ENCODE peak calls at places on chromosomes 3 and 15, in five cellular contexts. F is WTC11, N is fibroblast of the aortic adventitia, O is neural progenitor cell, S is mucosa of descending colon. J is an unnamed sample.

GRCh38 chr3:136602818-136603217 is 149.4 kb downstream of the STAG1 start:
- DNase-seq in F (no peak), O (no peak), N (no peak), S (no peak), J (no peak)

GRCh38 chr15:79031201-79031600 is 59.4 kb downstream of the RASGRF1 start:
- DNase-seq in O (no peak), S (no peak), N (no peak), F (no peak), J (no peak)

GRCh38 chr3:153911111-153911510 is 210.1 kb upstream of the ARHGEF26 start:
- DNase-seq in O (no peak), F (no peak), N (no peak), S (no peak), J (no peak)

GRCh38 chr15:43025150-43025549 is 80.7 kb downstream of the UBR1 start:
- DNase-seq in O (no peak), F (no peak), N (no peak), S (no peak), J (no peak)

GRCh38 chr15:87639305-87640011 is 617.1 kb downstream of the NTRK3 start:
- DNase-seq in N (no peak), S (no peak), O (no peak), F (no peak), J (no peak)

GRCh38 chr15:74222705-74223104 is 13.4 kb upstream of the CCDC33 start:
- DNase-seq in S (no peak), F (no peak), O (peak), N (no peak), J (no peak)

GRCh38 chr3:23702198-23702597 is 103.6 kb upstream of the UBE2E1 start:
- DNase-seq in F (no peak), S (no peak), O (no peak), N (no peak), J (no peak)

GRCh38 chr3:132445812-132446211 is 28.5 kb downstream of the DNAJC13 start:
- DNase-seq in F (no peak), N (peak), S (no peak), O (no peak), J (no peak)

GRCh38 chr3:105444725-105445124 is 78.0 kb downstream of the ALCAM start:
- DNase-seq in N (peak), S (no peak), F (no peak), O (no peak), J (no peak)

GRCh38 chr3:59998040-59998439 is 948.2 kb upstream of the CFAP20DC start:
- DNase-seq in S (no peak), F (peak), N (no peak), O (no peak), J (no peak)

GRCh38 chr3:178289544-178290160 is 246.6 kb upstream of the KCNMB2 start:
- DNase-seq in F (no peak), O (no peak), N (peak), S (no peak), J (no peak)

GRCh38 chr3:118948146-118948545 is 86.5 kb downstream of the IGSF11 start:
- DNase-seq in N (no peak), O (no peak), S (no peak), F (no peak), J (no peak)

GRCh38 chr15:63052961-63053698 is 10.6 kb downstream of the TPM1 start:
- DNase-seq in F (no peak), N (peak), S (no peak), O (peak), J (no peak)

GRCh38 chr3:132360717-132361116 is 43.5 kb downstream of the ACP3 start:
- DNase-seq in S (no peak), N (no peak), O (no peak), F (no peak), J (no peak)

GRCh38 chr15:69675727-69676126 is 223.1 kb downstream of the RPLP1 start:
- DNase-seq in O (no peak), S (no peak), N (no peak), F (no peak), J (no peak)

GRCh38 chr3:164806188-164806587 is 272.1 kb downstream of the SI start:
- DNase-seq in N (no peak), S (no peak), O (no peak), F (no peak), J (no peak)

GRCh38 chr3:72036899-72037298 is 252.0 kb upstream of the PROK2 start:
- DNase-seq in O (no peak), F (no peak), S (no peak), N (peak), J (no peak)

GRCh38 chr15:98914626-98915025 is 93.0 kb downstream of the PGPEP1L start:
- DNase-seq in O (no peak), N (peak), F (no peak), S (no peak), J (no peak)

GRCh38 chr3:83523470-83524073 is 1435.2 kb upstream of the CADM2 start:
- DNase-seq in F (peak), S (no peak), O (peak), N (no peak), J (peak)
- TF ChIP-seq CTCF in F (no peak), S (no peak), O (peak), N (no peak), J (peak)

DNA sequence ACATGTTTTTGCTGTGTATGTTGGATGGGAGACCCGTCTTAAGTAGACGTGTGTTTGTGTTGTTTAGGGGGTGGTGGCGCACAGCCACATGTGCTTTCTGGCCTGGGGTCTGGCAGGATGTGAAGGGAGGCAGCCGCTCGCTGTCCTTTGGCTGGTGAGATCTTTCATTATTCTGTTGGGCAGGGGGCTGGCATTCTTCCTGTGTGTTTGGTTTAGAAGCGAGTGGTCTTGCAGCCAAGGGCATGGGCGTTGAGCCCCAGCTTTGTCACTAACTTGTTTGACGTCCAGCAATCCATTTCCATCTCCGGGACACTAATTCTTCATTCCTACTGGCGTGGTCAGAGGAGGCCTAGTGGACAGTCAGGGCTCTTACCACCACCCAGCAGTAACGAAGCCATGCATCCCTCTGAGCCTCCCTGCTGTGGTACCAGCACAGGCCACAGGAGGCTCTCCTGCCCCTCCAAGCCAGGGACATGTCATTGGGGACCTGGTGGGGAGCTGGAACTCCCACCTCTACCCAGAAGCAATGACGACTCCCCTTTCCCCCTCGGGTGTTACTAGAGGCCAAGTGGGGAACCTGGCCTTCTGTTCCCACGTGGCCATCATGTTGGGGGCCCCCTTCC is 10.7 kb downstream of the THSD4 start:
- DNase-seq in O (peak), S (no peak), F (peak), N (peak), J (no peak)
- TF ChIP-seq CTCF in O (peak), S (no peak), F (peak), N (peak), J (peak)

GRCh38 chr3:121252676-121253075 is 293.1 kb downstream of the POLQ start:
- DNase-seq in S (no peak), N (no peak), F (no peak), O (no peak), J (no peak)
- TF ChIP-seq CTCF in S (no peak), N (no peak), F (no peak), O (no peak), J (no peak)

DNA sequence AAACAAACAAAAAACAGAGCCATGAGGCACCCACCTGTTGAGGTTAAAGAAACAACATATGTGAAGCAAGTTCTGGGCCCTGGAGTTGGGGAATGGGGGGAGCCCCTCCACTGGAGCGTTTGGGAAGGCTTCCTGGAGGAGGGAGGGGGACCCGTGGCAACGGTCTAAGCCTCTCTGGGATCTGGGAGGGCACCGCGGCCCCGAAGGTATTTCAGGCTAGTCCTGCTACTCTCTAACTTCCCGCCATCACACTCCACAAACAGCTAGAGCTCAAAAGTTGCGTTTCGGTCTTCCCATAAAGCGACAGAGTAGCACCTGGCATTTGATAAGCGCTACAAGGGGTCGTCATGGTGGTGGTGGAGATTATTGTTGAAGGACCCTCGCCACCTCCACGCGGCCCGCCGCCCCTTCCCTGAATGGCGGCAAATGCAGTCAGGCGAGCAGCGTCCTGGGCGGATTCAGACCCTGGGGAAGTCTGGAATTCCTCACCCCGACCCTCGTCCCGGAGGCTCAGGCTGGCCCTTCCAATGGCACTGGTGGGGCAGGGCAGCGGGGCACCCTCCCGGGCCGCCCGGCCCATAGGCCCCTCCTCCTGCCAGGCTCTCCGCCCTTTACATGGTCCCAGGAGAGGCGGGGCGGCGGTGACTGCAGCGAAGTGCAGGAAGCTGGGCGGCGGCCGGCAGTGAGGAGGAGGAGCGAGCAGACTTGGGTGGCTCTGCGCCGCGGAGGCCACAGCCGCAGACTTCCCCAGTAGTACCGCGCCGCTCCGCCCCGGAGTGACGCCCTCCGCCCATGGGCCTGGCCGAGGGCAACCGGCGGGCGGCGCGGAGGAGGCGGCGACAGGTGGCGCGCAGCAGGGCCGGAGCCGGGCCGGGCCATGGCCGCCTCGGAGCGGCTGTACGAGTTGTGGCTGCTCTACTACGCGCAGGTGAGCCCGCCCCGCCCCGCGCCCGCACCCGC is at the start of gene NBEAL2:
- DNase-seq in N (peak), S (peak), O (peak), F (peak), J (peak)
- TF ChIP-seq CTCF in N (no peak), S (no peak), O (no peak), F (no peak), J (no peak)

DNA sequence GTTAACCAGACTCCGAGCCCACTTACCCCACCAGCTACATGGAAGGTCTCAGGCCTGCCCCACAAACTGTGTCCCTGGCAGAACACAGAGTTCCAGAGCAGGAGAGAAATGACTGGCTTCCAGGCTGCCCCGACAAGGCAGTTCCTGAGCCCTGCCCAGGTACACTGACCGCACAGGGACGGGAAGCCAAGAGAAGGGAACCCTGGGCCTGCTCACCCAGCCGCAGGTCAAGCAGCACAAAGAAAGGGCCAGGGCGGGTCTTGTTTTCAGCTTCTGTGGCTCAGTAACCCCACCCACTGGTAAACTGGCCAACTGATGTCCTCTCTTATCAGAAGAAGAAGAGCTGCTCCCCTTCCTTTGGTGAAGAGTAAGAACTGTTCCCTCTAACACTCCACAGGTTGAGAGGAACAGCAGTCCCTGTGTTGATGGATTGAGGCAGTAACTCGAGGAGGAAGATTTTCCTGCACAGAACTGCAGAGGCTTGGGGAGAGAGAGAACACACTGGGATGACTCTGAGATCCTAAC is 68.4 kb downstream of the CRTC3 start:
- DNase-seq in F (peak), S (peak), N (no peak), O (peak), J (peak)
- TF ChIP-seq CTCF in F (no peak), S (no peak), N (no peak), O (peak), J (no peak)

GRCh38 chr3:36135863-36136262 is 244.4 kb upstream of the STAC start:
- DNase-seq in O (no peak), N (no peak), F (no peak), S (no peak), J (no peak)

DNA sequence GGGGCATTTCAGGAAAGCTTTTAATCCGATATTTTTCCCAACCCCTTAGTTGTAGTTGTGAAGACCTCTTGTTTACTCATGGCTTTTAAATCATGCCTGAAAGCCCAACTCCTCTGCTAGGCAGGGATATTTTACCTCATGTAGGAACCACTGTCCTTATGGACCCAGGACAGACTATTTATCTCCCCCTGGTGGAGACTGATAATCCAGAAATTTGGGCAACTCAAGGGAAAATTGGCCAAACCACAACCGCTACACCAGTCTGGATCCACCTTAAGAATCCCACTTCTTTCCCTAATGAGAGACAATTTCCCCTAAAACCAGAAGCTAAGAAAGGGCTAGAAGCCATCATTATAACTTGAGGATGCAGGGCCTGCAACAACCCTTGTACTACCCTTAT is 248.1 kb upstream of the STAC start:
- DNase-seq in N (no peak), F (no peak), S (no peak), O (no peak), J (no peak)
- TF ChIP-seq CTCF in N (peak), F (peak), S (no peak), O (peak), J (no peak)

DNA sequence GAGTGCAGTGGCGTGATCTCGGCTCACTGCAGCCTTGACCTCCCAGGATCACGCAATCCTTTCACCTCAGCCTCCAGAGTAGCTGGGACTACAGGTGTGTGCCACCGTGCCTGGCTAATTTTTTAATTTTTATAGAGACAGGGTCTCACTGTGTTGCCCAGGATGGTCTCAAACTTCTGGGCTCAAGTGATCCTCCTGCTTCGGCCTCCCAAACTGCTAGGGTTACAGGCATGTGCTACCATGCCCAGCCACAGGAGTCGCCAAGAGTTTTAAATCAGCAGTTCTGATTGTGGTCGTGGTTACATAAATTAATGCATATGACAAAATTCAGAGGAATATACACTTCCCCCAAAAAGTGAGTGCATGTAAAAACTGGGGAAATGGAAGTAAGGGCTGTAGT is 33.0 kb downstream of the MEGF11 start:
- DNase-seq in O (no peak), N (no peak), S (no peak), F (no peak), J (no peak)
- TF ChIP-seq CTCF in O (no peak), N (peak), S (no peak), F (no peak), J (no peak)

GRCh38 chr15:41806291-41807181 is 21.4 kb upstream of the JMJD7 start:
- DNase-seq in N (no peak), F (peak), S (no peak), O (peak), J (no peak)
- TF ChIP-seq CTCF in N (no peak), F (no peak), S (no peak), O (peak), J (no peak)

GRCh38 chr15:89129816-89130134 is 41.5 kb downstream of the ABHD2 start:
- DNase-seq in N (no peak), F (no peak), O (no peak), S (no peak), J (no peak)
- TF ChIP-seq CTCF in N (no peak), F (no peak), O (no peak), S (no peak), J (no peak)

J was measured in Calu3.